ENCODE peak calls at places on chromosomes 11 and 22, in seven cellular contexts. One of them, this sample, is unnamed.

GRCh38 chr11:130371004-130371590 is 56.4 kb upstream of the ZBTB44 start:
- DNase-seq in right lobe of liver: no peak
- DNase-seq in Peyer's patch: no peak
- DNase-seq in skeletal muscle cell: no peak
- DNase-seq in hippocampal formation: no peak
- DNase-seq in NCI-H446 treated with DMSO at 0.1 percent for 48 hours: no peak
- DNase-seq in stimulated activated CD4-positive, alpha-beta T cell treated with anti-CD3 and anti-CD28 coated beads, Interleukin-12 subunit alpha, Interleukin-12 subunit beta, amount 100 ng/mL, for 48 hours: no peak
- DNase-seq in this sample: no peak

GRCh38 chr11:71153005-71153395 is 99.4 kb downstream of the SHANK2 start:
- DNase-seq in right lobe of liver: peak
- DNase-seq in Peyer's patch: no peak
- DNase-seq in skeletal muscle cell: no peak
- DNase-seq in hippocampal formation: no peak
- DNase-seq in NCI-H446 treated with DMSO at 0.1 percent for 48 hours: no peak
- DNase-seq in stimulated activated CD4-positive, alpha-beta T cell treated with anti-CD3 and anti-CD28 coated beads, Interleukin-12 subunit alpha, Interleukin-12 subunit beta, amount 100 ng/mL, for 48 hours: no peak
- DNase-seq in this sample: no peak

GRCh38 chr11:131468565-131468964 is 98.2 kb downstream of the NTM start:
- DNase-seq in right lobe of liver: no peak
- DNase-seq in Peyer's patch: no peak
- DNase-seq in skeletal muscle cell: no peak
- DNase-seq in hippocampal formation: no peak
- DNase-seq in NCI-H446 treated with DMSO at 0.1 percent for 48 hours: no peak
- DNase-seq in stimulated activated CD4-positive, alpha-beta T cell treated with anti-CD3 and anti-CD28 coated beads, Interleukin-12 subunit alpha, Interleukin-12 subunit beta, amount 100 ng/mL, for 48 hours: no peak
- DNase-seq in this sample: no peak

GRCh38 chr11:55652560-55652959 is 4.4 kb downstream of the OR4S2 start:
- DNase-seq in right lobe of liver: no peak
- DNase-seq in Peyer's patch: no peak
- DNase-seq in skeletal muscle cell: no peak
- DNase-seq in hippocampal formation: no peak
- DNase-seq in NCI-H446 treated with DMSO at 0.1 percent for 48 hours: no peak
- DNase-seq in stimulated activated CD4-positive, alpha-beta T cell treated with anti-CD3 and anti-CD28 coated beads, Interleukin-12 subunit alpha, Interleukin-12 subunit beta, amount 100 ng/mL, for 48 hours: no peak
- DNase-seq in this sample: no peak

GRCh38 chr22:23531283-23531921 is 48.7 kb downstream of the IGLL1 start:
- DNase-seq in right lobe of liver: no peak
- DNase-seq in Peyer's patch: peak
- DNase-seq in skeletal muscle cell: no peak
- DNase-seq in hippocampal formation: no peak
- DNase-seq in NCI-H446 treated with DMSO at 0.1 percent for 48 hours: no peak
- DNase-seq in stimulated activated CD4-positive, alpha-beta T cell treated with anti-CD3 and anti-CD28 coated beads, Interleukin-12 subunit alpha, Interleukin-12 subunit beta, amount 100 ng/mL, for 48 hours: no peak
- DNase-seq in this sample: no peak

GRCh38 chr22:49934891-49935557 is 16.6 kb downstream of the CRELD2 start:
- DNase-seq in right lobe of liver: peak
- DNase-seq in Peyer's patch: peak
- DNase-seq in skeletal muscle cell: no peak
- DNase-seq in hippocampal formation: peak
- DNase-seq in NCI-H446 treated with DMSO at 0.1 percent for 48 hours: no peak
- DNase-seq in stimulated activated CD4-positive, alpha-beta T cell treated with anti-CD3 and anti-CD28 coated beads, Interleukin-12 subunit alpha, Interleukin-12 subunit beta, amount 100 ng/mL, for 48 hours: peak
- DNase-seq in this sample: peak

GRCh38 chr11:69825037-69825834 is 6.0 kb upstream of the FGF3 start:
- DNase-seq in right lobe of liver: no peak
- DNase-seq in Peyer's patch: peak
- DNase-seq in skeletal muscle cell: no peak
- DNase-seq in hippocampal formation: no peak
- DNase-seq in NCI-H446 treated with DMSO at 0.1 percent for 48 hours: no peak
- DNase-seq in stimulated activated CD4-positive, alpha-beta T cell treated with anti-CD3 and anti-CD28 coated beads, Interleukin-12 subunit alpha, Interleukin-12 subunit beta, amount 100 ng/mL, for 48 hours: no peak
- DNase-seq in this sample: no peak

GRCh38 chr11:7543302-7543701 is 29.5 kb downstream of the PPFIBP2 start:
- DNase-seq in right lobe of liver: no peak
- DNase-seq in Peyer's patch: no peak
- DNase-seq in skeletal muscle cell: no peak
- DNase-seq in hippocampal formation: no peak
- DNase-seq in NCI-H446 treated with DMSO at 0.1 percent for 48 hours: no peak
- DNase-seq in stimulated activated CD4-positive, alpha-beta T cell treated with anti-CD3 and anti-CD28 coated beads, Interleukin-12 subunit alpha, Interleukin-12 subunit beta, amount 100 ng/mL, for 48 hours: no peak
- DNase-seq in this sample: no peak

GRCh38 chr11:17102447-17102846 is 25.0 kb upstream of the RPS13 start:
- DNase-seq in right lobe of liver: no peak
- DNase-seq in Peyer's patch: no peak
- DNase-seq in skeletal muscle cell: no peak
- DNase-seq in hippocampal formation: no peak
- DNase-seq in NCI-H446 treated with DMSO at 0.1 percent for 48 hours: no peak
- DNase-seq in stimulated activated CD4-positive, alpha-beta T cell treated with anti-CD3 and anti-CD28 coated beads, Interleukin-12 subunit alpha, Interleukin-12 subunit beta, amount 100 ng/mL, for 48 hours: no peak
- DNase-seq in this sample: no peak

GRCh38 chr11:79116600-79116999 is 324.2 kb downstream of the TENM4 start:
- DNase-seq in right lobe of liver: no peak
- DNase-seq in Peyer's patch: no peak
- DNase-seq in skeletal muscle cell: no peak
- DNase-seq in hippocampal formation: no peak
- DNase-seq in NCI-H446 treated with DMSO at 0.1 percent for 48 hours: no peak
- DNase-seq in stimulated activated CD4-positive, alpha-beta T cell treated with anti-CD3 and anti-CD28 coated beads, Interleukin-12 subunit alpha, Interleukin-12 subunit beta, amount 100 ng/mL, for 48 hours: no peak
- DNase-seq in this sample: no peak

GRCh38 chr11:112499908-112500204 is 239.2 kb upstream of the PLET1 start:
- DNase-seq in right lobe of liver: no peak
- DNase-seq in Peyer's patch: no peak
- DNase-seq in skeletal muscle cell: no peak
- DNase-seq in hippocampal formation: no peak
- DNase-seq in NCI-H446 treated with DMSO at 0.1 percent for 48 hours: no peak
- DNase-seq in stimulated activated CD4-positive, alpha-beta T cell treated with anti-CD3 and anti-CD28 coated beads, Interleukin-12 subunit alpha, Interleukin-12 subunit beta, amount 100 ng/mL, for 48 hours: no peak
- DNase-seq in this sample: no peak

GRCh38 chr11:61690706-61691377 is 10.7 kb downstream of the DAGLA start:
- DNase-seq in right lobe of liver: no peak
- DNase-seq in Peyer's patch: peak
- DNase-seq in skeletal muscle cell: no peak
- DNase-seq in hippocampal formation: no peak
- DNase-seq in NCI-H446 treated with DMSO at 0.1 percent for 48 hours: no peak
- DNase-seq in stimulated activated CD4-positive, alpha-beta T cell treated with anti-CD3 and anti-CD28 coated beads, Interleukin-12 subunit alpha, Interleukin-12 subunit beta, amount 100 ng/mL, for 48 hours: no peak
- DNase-seq in this sample: no peak

GRCh38 chr11:78860720-78861422 is 286.2 kb upstream of the NARS2 start:
- DNase-seq in right lobe of liver: no peak
- DNase-seq in Peyer's patch: no peak
- DNase-seq in skeletal muscle cell: no peak
- DNase-seq in hippocampal formation: no peak
- DNase-seq in NCI-H446 treated with DMSO at 0.1 percent for 48 hours: no peak
- DNase-seq in stimulated activated CD4-positive, alpha-beta T cell treated with anti-CD3 and anti-CD28 coated beads, Interleukin-12 subunit alpha, Interleukin-12 subunit beta, amount 100 ng/mL, for 48 hours: no peak
- DNase-seq in this sample: peak

GRCh38 chr11:17786824-17787525 is 52.4 kb downstream of the KCNC1 start:
- DNase-seq in right lobe of liver: no peak
- DNase-seq in Peyer's patch: no peak
- DNase-seq in skeletal muscle cell: peak
- DNase-seq in hippocampal formation: no peak
- DNase-seq in NCI-H446 treated with DMSO at 0.1 percent for 48 hours: no peak
- DNase-seq in stimulated activated CD4-positive, alpha-beta T cell treated with anti-CD3 and anti-CD28 coated beads, Interleukin-12 subunit alpha, Interleukin-12 subunit beta, amount 100 ng/mL, for 48 hours: no peak
- DNase-seq in this sample: peak

GRCh38 chr11:113690619-113691569 is 15.2 kb downstream of the TMPRSS5 start:
- DNase-seq in right lobe of liver: no peak
- DNase-seq in Peyer's patch: peak
- DNase-seq in skeletal muscle cell: no peak
- DNase-seq in hippocampal formation: no peak
- DNase-seq in NCI-H446 treated with DMSO at 0.1 percent for 48 hours: no peak
- DNase-seq in stimulated activated CD4-positive, alpha-beta T cell treated with anti-CD3 and anti-CD28 coated beads, Interleukin-12 subunit alpha, Interleukin-12 subunit beta, amount 100 ng/mL, for 48 hours: peak
- DNase-seq in this sample: peak

GRCh38 chr11:33829430-33830141 is 55.3 kb upstream of the FBXO3 start:
- DNase-seq in right lobe of liver: peak
- DNase-seq in Peyer's patch: no peak
- DNase-seq in skeletal muscle cell: peak
- DNase-seq in hippocampal formation: peak
- DNase-seq in NCI-H446 treated with DMSO at 0.1 percent for 48 hours: peak
- DNase-seq in stimulated activated CD4-positive, alpha-beta T cell treated with anti-CD3 and anti-CD28 coated beads, Interleukin-12 subunit alpha, Interleukin-12 subunit beta, amount 100 ng/mL, for 48 hours: peak
- DNase-seq in this sample: peak

GRCh38 chr11:61331636-61332035 is 1.3 kb downstream of the DDB1 start:
- DNase-seq in right lobe of liver: no peak
- DNase-seq in Peyer's patch: no peak
- DNase-seq in skeletal muscle cell: no peak
- DNase-seq in hippocampal formation: no peak
- DNase-seq in NCI-H446 treated with DMSO at 0.1 percent for 48 hours: no peak
- DNase-seq in stimulated activated CD4-positive, alpha-beta T cell treated with anti-CD3 and anti-CD28 coated beads, Interleukin-12 subunit alpha, Interleukin-12 subunit beta, amount 100 ng/mL, for 48 hours: no peak
- DNase-seq in this sample: no peak

GRCh38 chr11:128889657-128890213 is 1.4 kb upstream of the KCNJ5 start:
- DNase-seq in right lobe of liver: no peak
- DNase-seq in Peyer's patch: no peak
- DNase-seq in skeletal muscle cell: no peak
- DNase-seq in hippocampal formation: no peak
- DNase-seq in NCI-H446 treated with DMSO at 0.1 percent for 48 hours: no peak
- DNase-seq in stimulated activated CD4-positive, alpha-beta T cell treated with anti-CD3 and anti-CD28 coated beads, Interleukin-12 subunit alpha, Interleukin-12 subunit beta, amount 100 ng/mL, for 48 hours: no peak
- DNase-seq in this sample: peak

GRCh38 chr11:96474263-96474662 is 84.5 kb downstream of the JRKL start:
- DNase-seq in right lobe of liver: no peak
- DNase-seq in Peyer's patch: no peak
- DNase-seq in skeletal muscle cell: no peak
- DNase-seq in hippocampal formation: no peak
- DNase-seq in NCI-H446 treated with DMSO at 0.1 percent for 48 hours: no peak
- DNase-seq in stimulated activated CD4-positive, alpha-beta T cell treated with anti-CD3 and anti-CD28 coated beads, Interleukin-12 subunit alpha, Interleukin-12 subunit beta, amount 100 ng/mL, for 48 hours: no peak
- DNase-seq in this sample: no peak

GRCh38 chr22:42880815-42881214 is 23.7 kb upstream of the ARFGAP3 start:
- DNase-seq in right lobe of liver: no peak
- DNase-seq in Peyer's patch: no peak
- DNase-seq in skeletal muscle cell: no peak
- DNase-seq in hippocampal formation: no peak
- DNase-seq in NCI-H446 treated with DMSO at 0.1 percent for 48 hours: no peak
- DNase-seq in stimulated activated CD4-positive, alpha-beta T cell treated with anti-CD3 and anti-CD28 coated beads, Interleukin-12 subunit alpha, Interleukin-12 subunit beta, amount 100 ng/mL, for 48 hours: no peak
- DNase-seq in this sample: no peak

GRCh38 chr11:57568330-57568766 is 876 bp upstream of the UBE2L6 start:
- DNase-seq in right lobe of liver: no peak
- DNase-seq in Peyer's patch: no peak
- DNase-seq in skeletal muscle cell: peak
- DNase-seq in hippocampal formation: peak
- DNase-seq in NCI-H446 treated with DMSO at 0.1 percent for 48 hours: no peak
- DNase-seq in stimulated activated CD4-positive, alpha-beta T cell treated with anti-CD3 and anti-CD28 coated beads, Interleukin-12 subunit alpha, Interleukin-12 subunit beta, amount 100 ng/mL, for 48 hours: peak
- DNase-seq in this sample: no peak

GRCh38 chr22:26566994-26567393 is 22.9 kb downstream of the TPST2 start:
- DNase-seq in right lobe of liver: no peak
- DNase-seq in Peyer's patch: no peak
- DNase-seq in skeletal muscle cell: no peak
- DNase-seq in hippocampal formation: no peak
- DNase-seq in NCI-H446 treated with DMSO at 0.1 percent for 48 hours: no peak
- DNase-seq in stimulated activated CD4-positive, alpha-beta T cell treated with anti-CD3 and anti-CD28 coated beads, Interleukin-12 subunit alpha, Interleukin-12 subunit beta, amount 100 ng/mL, for 48 hours: no peak
- DNase-seq in this sample: no peak

GRCh38 chr11:16604784-16605439 is 133.5 kb upstream of the C11orf58 start:
- DNase-seq in right lobe of liver: peak
- DNase-seq in Peyer's patch: peak
- DNase-seq in skeletal muscle cell: no peak
- DNase-seq in hippocampal formation: no peak
- DNase-seq in NCI-H446 treated with DMSO at 0.1 percent for 48 hours: peak
- DNase-seq in stimulated activated CD4-positive, alpha-beta T cell treated with anti-CD3 and anti-CD28 coated beads, Interleukin-12 subunit alpha, Interleukin-12 subunit beta, amount 100 ng/mL, for 48 hours: no peak
- DNase-seq in this sample: peak

GRCh38 chr11:110522456-110522855 is 92.7 kb downstream of the FDX1 start:
- DNase-seq in right lobe of liver: no peak
- DNase-seq in Peyer's patch: no peak
- DNase-seq in skeletal muscle cell: no peak
- DNase-seq in hippocampal formation: no peak
- DNase-seq in NCI-H446 treated with DMSO at 0.1 percent for 48 hours: no peak
- DNase-seq in stimulated activated CD4-positive, alpha-beta T cell treated with anti-CD3 and anti-CD28 coated beads, Interleukin-12 subunit alpha, Interleukin-12 subunit beta, amount 100 ng/mL, for 48 hours: no peak
- DNase-seq in this sample: no peak

GRCh38 chr11:64888761-64889511 is 10.5 kb upstream of the EHD1 start:
- DNase-seq in right lobe of liver: no peak
- DNase-seq in Peyer's patch: peak
- DNase-seq in skeletal muscle cell: no peak
- DNase-seq in hippocampal formation: no peak
- DNase-seq in NCI-H446 treated with DMSO at 0.1 percent for 48 hours: no peak
- DNase-seq in stimulated activated CD4-positive, alpha-beta T cell treated with anti-CD3 and anti-CD28 coated beads, Interleukin-12 subunit alpha, Interleukin-12 subunit beta, amount 100 ng/mL, for 48 hours: no peak
- DNase-seq in this sample: no peak

GRCh38 chr11:36177837-36178236 is 111.4 kb downstream of the COMMD9 start:
- DNase-seq in right lobe of liver: no peak
- DNase-seq in Peyer's patch: no peak
- DNase-seq in skeletal muscle cell: no peak
- DNase-seq in hippocampal formation: no peak
- DNase-seq in NCI-H446 treated with DMSO at 0.1 percent for 48 hours: no peak
- DNase-seq in stimulated activated CD4-positive, alpha-beta T cell treated with anti-CD3 and anti-CD28 coated beads, Interleukin-12 subunit alpha, Interleukin-12 subunit beta, amount 100 ng/mL, for 48 hours: no peak
- DNase-seq in this sample: no peak

GRCh38 chr22:26426924-26427323 is 2.1 kb upstream of the ASPHD2 start:
- DNase-seq in right lobe of liver: no peak
- DNase-seq in Peyer's patch: no peak
- DNase-seq in skeletal muscle cell: no peak
- DNase-seq in hippocampal formation: no peak
- DNase-seq in NCI-H446 treated with DMSO at 0.1 percent for 48 hours: no peak
- DNase-seq in stimulated activated CD4-positive, alpha-beta T cell treated with anti-CD3 and anti-CD28 coated beads, Interleukin-12 subunit alpha, Interleukin-12 subunit beta, amount 100 ng/mL, for 48 hours: no peak
- DNase-seq in this sample: no peak

GRCh38 chr22:31488988-31489617 is 539 bp downstream of the EIF4ENIF1 start:
- DNase-seq in right lobe of liver: peak
- DNase-seq in Peyer's patch: peak
- DNase-seq in skeletal muscle cell: no peak
- DNase-seq in hippocampal formation: peak
- DNase-seq in NCI-H446 treated with DMSO at 0.1 percent for 48 hours: no peak
- DNase-seq in stimulated activated CD4-positive, alpha-beta T cell treated with anti-CD3 and anti-CD28 coated beads, Interleukin-12 subunit alpha, Interleukin-12 subunit beta, amount 100 ng/mL, for 48 hours: no peak
- DNase-seq in this sample: peak

GRCh38 chr11:134518616-134519389 is 106.8 kb upstream of the B3GAT1 start:
- DNase-seq in right lobe of liver: no peak
- DNase-seq in Peyer's patch: no peak
- DNase-seq in skeletal muscle cell: no peak
- DNase-seq in hippocampal formation: no peak
- DNase-seq in NCI-H446 treated with DMSO at 0.1 percent for 48 hours: no peak
- DNase-seq in stimulated activated CD4-positive, alpha-beta T cell treated with anti-CD3 and anti-CD28 coated beads, Interleukin-12 subunit alpha, Interleukin-12 subunit beta, amount 100 ng/mL, for 48 hours: no peak
- DNase-seq in this sample: no peak

GRCh38 chr11:72578991-72579815 is 95.0 kb downstream of the PDE2A start:
- DNase-seq in right lobe of liver: no peak
- DNase-seq in Peyer's patch: peak
- DNase-seq in skeletal muscle cell: no peak
- DNase-seq in hippocampal formation: no peak
- DNase-seq in NCI-H446 treated with DMSO at 0.1 percent for 48 hours: no peak
- DNase-seq in stimulated activated CD4-positive, alpha-beta T cell treated with anti-CD3 and anti-CD28 coated beads, Interleukin-12 subunit alpha, Interleukin-12 subunit beta, amount 100 ng/mL, for 48 hours: no peak
- DNase-seq in this sample: no peak

GRCh38 chr22:46726066-46726985 is 11.7 kb downstream of the CERK start:
- DNase-seq in right lobe of liver: peak
- DNase-seq in Peyer's patch: no peak
- DNase-seq in skeletal muscle cell: no peak
- DNase-seq in hippocampal formation: no peak
- DNase-seq in NCI-H446 treated with DMSO at 0.1 percent for 48 hours: no peak
- DNase-seq in stimulated activated CD4-positive, alpha-beta T cell treated with anti-CD3 and anti-CD28 coated beads, Interleukin-12 subunit alpha, Interleukin-12 subunit beta, amount 100 ng/mL, for 48 hours: no peak
- DNase-seq in this sample: no peak

GRCh38 chr11:45383229-45383628 is 97.1 kb upstream of the SYT13 start:
- DNase-seq in right lobe of liver: no peak
- DNase-seq in Peyer's patch: no peak
- DNase-seq in skeletal muscle cell: no peak
- DNase-seq in hippocampal formation: no peak
- DNase-seq in NCI-H446 treated with DMSO at 0.1 percent for 48 hours: no peak
- DNase-seq in stimulated activated CD4-positive, alpha-beta T cell treated with anti-CD3 and anti-CD28 coated beads, Interleukin-12 subunit alpha, Interleukin-12 subunit beta, amount 100 ng/mL, for 48 hours: no peak
- DNase-seq in this sample: no peak